ENCODE peak calls at places on chromosomes 7 and 10, in ten cellular contexts. T is GM20000; E is heart right ventricle; B is activated CD8-positive, alpha-beta T cell treated with anti-CD3 and anti-CD28 coated beads for 36 hours; D is CD4-positive, alpha-beta T cell; Z is HFF-Myc; W is ovary; J is mesothelial cell of epicardium; H is PC-3; F is WERI-Rb-1. G is an unnamed sample.

GRCh38 chr7:55109384-55110167 is 90.8 kb downstream of the EGFR start:
- DNase-seq in W (no peak), E (no peak), Z (no peak), B (no peak), F (no peak), H (peak; percentile 91), D (no peak), J (no peak), T (no peak), G (no peak)

GRCh38 chr10:104642311-104643022 is 1.4 kb downstream of the SORCS3 start:
- DNase-seq in E (peak; percentile 14), B (peak; percentile 49), W (no peak), T (peak; percentile 32), F (peak; percentile 90), H (no peak), J (peak; percentile 43), D (no peak), Z (no peak), G (no peak)

GRCh38 chr10:36515313-36515712 is 610.1 kb upstream of the ANKRD30A start:
- DNase-seq in J (no peak), D (no peak), H (no peak), T (no peak), W (no peak), E (no peak), F (no peak), B (no peak), Z (no peak), G (no peak)

GRCh38 chr7:26854932-26855331 is 9.5 kb downstream of the SKAP2 start:
- DNase-seq in H (no peak), J (no peak), T (no peak), B (no peak), E (no peak), W (no peak), Z (no peak), F (no peak), D (no peak), G (no peak)

GRCh38 chr7:18231854-18232253 is 204.2 kb upstream of the PRPS1L1 start:
- DNase-seq in E (no peak), F (no peak), H (no peak), Z (no peak), D (no peak), W (no peak), B (no peak), T (no peak), J (no peak), G (no peak)

GRCh38 chr7:74475243-74475986 is 21.7 kb downstream of the GTF2IRD1 start:
- DNase-seq in W (no peak), E (no peak), D (no peak), Z (no peak), T (no peak), B (no peak), F (no peak), J (no peak), H (peak; percentile 64), G (no peak)

GRCh38 chr7:30348083-30348560 is 63.7 kb downstream of the ZNRF2 start:
- DNase-seq in E (no peak), Z (peak; percentile 93), H (peak; percentile 80), F (no peak), B (peak; percentile 62), J (no peak), W (no peak), D (peak; percentile 25), T (peak; percentile 41), G (peak; percentile 48)

GRCh38 chr7:7014827-7015610 is 167.3 kb upstream of the C1GALT1 start:
- DNase-seq in J (no peak), E (no peak), W (no peak), B (no peak), F (peak; percentile 47), T (no peak), H (peak; percentile 92), D (no peak), Z (no peak), G (no peak)

GRCh38 chr7:98826811-98827231 is 43.0 kb downstream of the TMEM130 start:
- DNase-seq in W (no peak), J (no peak), F (peak; percentile 65), B (no peak), H (peak; percentile 13), E (peak; percentile 89), Z (no peak), D (no peak), T (no peak), G (no peak)

GRCh38 chr10:37741831-37742230 is 115.6 kb downstream of the ZNF248 start:
- DNase-seq in T (no peak), H (no peak), Z (no peak), B (no peak), J (no peak), D (no peak), E (no peak), F (no peak), W (no peak), G (no peak)

GRCh38 chr10:128064615-128065580 is 61.3 kb downstream of the MKI67 start:
- DNase-seq in F (peak; percentile 22), W (no peak), J (no peak), T (peak; percentile 29), H (no peak), D (peak; percentile 40), E (peak; percentile 74), B (peak; percentile 92), Z (no peak), G (peak; percentile 53)

GRCh38 chr10:26755443-26755903 is 58.0 kb downstream of the PDSS1 start:
- DNase-seq in E (no peak), T (peak; percentile 48), D (no peak), H (peak; percentile 75), J (no peak), Z (peak; percentile 11), F (no peak), W (no peak), B (no peak), G (peak; percentile 52)

GRCh38 chr10:16843252-16843870 is 26.1 kb upstream of the RSU1 start:
- DNase-seq in H (peak; percentile 83), Z (peak; percentile 69), B (no peak), F (no peak), D (no peak), W (no peak), E (peak; percentile 17), T (peak; percentile 21), J (no peak), G (peak; percentile 22)

GRCh38 chr10:95536894-95537542 is 24.2 kb downstream of the SORBS1 start:
- DNase-seq in Z (no peak), B (no peak), E (no peak), H (no peak), J (no peak), W (no peak), F (no peak), T (no peak), D (no peak), G (no peak)

DNA sequence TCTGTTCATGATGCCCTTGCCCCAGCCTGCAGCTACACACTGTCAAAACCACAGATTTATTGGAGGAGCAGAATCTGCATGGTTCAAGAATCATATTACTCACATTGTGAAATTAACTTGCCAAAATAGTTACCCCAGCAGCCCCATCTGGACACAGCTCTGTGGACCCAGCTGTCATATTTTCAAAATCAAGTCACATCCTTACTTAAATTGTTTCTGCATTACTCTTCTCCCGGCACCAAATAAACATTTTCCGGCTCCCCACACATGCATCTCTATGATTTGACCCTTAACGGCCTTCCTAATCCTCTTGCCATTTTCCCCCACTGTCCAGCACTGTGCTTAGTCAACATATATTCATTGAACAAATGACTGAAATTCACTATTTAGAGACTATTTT is 43.8 kb upstream of the GPR26 start:
- DNase-seq in F (no peak), E (no peak), T (no peak), H (no peak), W (no peak), Z (no peak), B (no peak), D (no peak), J (no peak), G (no peak)
- TF ChIP-seq CTCF in F (no peak), E (no peak), T (no peak), H (no peak), W (no peak), Z (no peak), B (no peak), D (no peak), J (no peak), G (no peak)

GRCh38 chr7:23276381-23276780 is 22.8 kb upstream of the MALSU1 start:
- DNase-seq in T (no peak), J (no peak), D (no peak), Z (no peak), H (peak; percentile 23), W (no peak), B (peak; percentile 17), F (no peak), E (no peak), G (no peak)
- TF ChIP-seq CTCF in T (peak; percentile 30), J (no peak), D (no peak), Z (peak; percentile 24), H (peak; percentile 34), W (no peak), B (peak; percentile 22), F (no peak), E (peak; percentile 11), G (peak; percentile 17)

DNA sequence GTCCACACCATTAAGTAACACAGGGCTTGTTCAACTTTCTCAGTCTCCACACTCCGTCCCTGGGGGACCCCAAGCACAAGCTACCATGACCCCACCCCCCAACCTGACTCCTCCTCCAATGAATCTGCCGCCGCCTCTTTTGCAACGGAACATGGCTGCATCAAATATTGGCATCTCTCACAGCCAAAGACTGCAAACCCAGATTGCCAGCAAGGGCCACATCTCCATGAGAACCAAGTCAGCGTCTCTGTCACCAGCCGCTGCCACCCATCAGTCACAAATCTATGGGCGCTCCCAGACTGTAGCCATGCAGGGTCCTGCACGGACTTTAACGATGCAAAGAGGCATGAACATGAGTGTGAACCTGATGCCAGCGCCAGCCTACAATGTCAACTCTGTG is 81.1 kb upstream of the SAMD8 start:
- DNase-seq in H (no peak), Z (no peak), E (no peak), J (no peak), F (no peak), D (no peak), B (no peak), W (no peak), T (no peak), G (no peak)
- TF ChIP-seq CTCF in H (no peak), Z (no peak), E (no peak), J (no peak), F (no peak), D (no peak), B (no peak), W (no peak), T (no peak), G (no peak)

DNA sequence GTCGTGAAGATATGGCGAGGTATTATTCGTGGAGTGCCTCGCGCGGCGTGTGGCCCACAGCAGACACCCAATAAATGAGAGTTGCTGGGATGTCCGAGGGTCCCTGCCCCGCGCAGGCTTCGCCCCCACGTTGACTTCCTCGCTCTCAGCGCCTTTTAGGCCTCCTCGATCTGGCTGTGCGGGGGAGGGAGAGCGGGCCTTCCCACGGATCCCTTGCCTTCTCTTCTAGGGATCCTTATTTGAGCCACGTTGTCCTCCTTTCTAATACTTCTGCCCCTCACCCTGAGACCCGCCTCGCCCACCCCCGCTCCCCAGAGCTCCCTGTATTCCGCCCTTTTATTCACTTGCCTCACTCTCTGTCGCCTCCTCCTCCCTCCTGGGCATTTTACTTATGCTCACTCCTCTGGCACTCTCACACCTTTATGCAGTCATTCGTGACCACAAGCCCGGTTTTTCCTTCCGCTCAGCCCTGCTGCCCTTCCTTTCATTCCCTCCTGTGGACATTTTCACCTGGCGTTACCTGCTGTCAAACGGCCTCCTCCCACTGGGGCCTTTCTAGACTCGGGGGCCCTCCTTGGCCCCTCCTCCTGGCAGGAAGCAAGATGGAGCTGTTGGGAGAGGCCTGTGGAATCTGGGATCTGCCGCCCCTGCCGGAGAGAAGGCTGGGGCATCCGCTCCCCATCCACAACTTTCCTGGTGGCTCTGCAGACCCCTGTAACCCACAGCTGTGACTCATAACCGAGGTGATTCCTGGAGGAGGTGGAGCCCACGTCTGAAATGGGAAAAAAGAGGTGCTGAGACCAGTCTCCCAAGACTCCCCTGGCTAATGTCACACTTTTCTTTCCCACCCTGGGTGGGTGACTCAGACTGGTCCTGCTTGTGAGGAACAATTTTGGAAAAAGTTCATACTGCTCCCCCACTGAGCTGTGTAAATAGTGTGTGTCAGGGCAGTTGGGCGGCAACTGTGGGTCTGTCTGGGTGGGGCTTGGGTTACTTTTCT is 1.0 kb downstream of the VCL start:
- DNase-seq in F (peak; percentile 75), J (peak; percentile 34), D (no peak), E (peak; percentile 71), T (peak; percentile 23), W (peak; percentile 69), B (peak; percentile 24), H (peak; percentile 100), Z (peak; percentile 68), G (no peak)
- TF ChIP-seq CTCF in F (peak; percentile 59), J (peak; percentile 33), D (no peak), E (peak; percentile 30), T (no peak), W (peak; percentile 55), B (no peak), H (peak; percentile 88), Z (peak; percentile 58), G (no peak)

G was measured in GM10248.